ENCODE peak calls at places on chromosomes 13 and 19, in four cellular contexts. F, S, J and U are unnamed samples.

GRCh38 chr13:111317571-111318360 is 2.7 kb upstream of the TEX29 start:
- DNase-seq in F (no peak), S (no peak), J (no peak), U (no peak)

GRCh38 chr19:34577531-34578101 is 96.1 kb downstream of the WTIP start:
- DNase-seq in F (no peak), S (no peak), J (no peak), U (no peak)

GRCh38 chr19:7888145-7888825 is at the start of gene LRRC8E:
- DNase-seq in F (peak), S (no peak), J (no peak), U (peak)

GRCh38 chr13:102870677-102871415 is 25.0 kb downstream of the ERCC5 start:
- DNase-seq in F (peak), S (peak), J (peak), U (peak)

GRCh38 chr19:56403764-56404704 is at the start of gene ZNF583:
- DNase-seq in F (peak), S (peak), J (peak), U (peak)

GRCh38 chr19:40604647-40605200 is 3.6 kb downstream of the LTBP4 start:
- DNase-seq in F (peak), S (no peak), J (no peak), U (peak)

GRCh38 chr19:58372311-58373133 is 8.3 kb downstream of the ZNF837 start:
- DNase-seq in F (no peak), S (no peak), J (no peak), U (no peak)

GRCh38 chr19:11680689-11681302 is 58.0 kb downstream of the ZNF823 start:
- DNase-seq in F (no peak), S (no peak), J (no peak), U (no peak)

GRCh38 chr13:32409561-32410440 is 18.1 kb downstream of the N4BP2L1 start:
- DNase-seq in F (no peak), S (peak), J (no peak), U (no peak)

GRCh38 chr19:16608290-16608704 is 19.7 kb downstream of the MED26 start:
- DNase-seq in F (peak), S (no peak), J (no peak), U (peak)

GRCh38 chr19:31378404-31378803 is 29.2 kb upstream of the TSHZ3 start:
- DNase-seq in F (peak), S (no peak), J (no peak), U (peak)

GRCh38 chr13:39956036-39956435 is 300.6 kb downstream of the COG6 start:
- DNase-seq in F (no peak), S (no peak), J (no peak), U (peak)

GRCh38 chr19:40523322-40524047 is 53.2 kb upstream of the SHKBP1 start:
- DNase-seq in F (peak), S (no peak), J (peak), U (peak)

GRCh38 chr13:59047546-59047945 is 1116.2 kb downstream of the DIAPH3 start:
- DNase-seq in F (no peak), S (no peak), J (no peak), U (peak)

GRCh38 chr19:11420429-11420893 is 1.3 kb upstream of the RGL3 start:
- DNase-seq in F (no peak), S (no peak), J (no peak), U (no peak)

GRCh38 chr19:40139533-40140287 is 49.0 kb upstream of the ZNF780A start:
- DNase-seq in F (peak), S (peak), J (no peak), U (peak)

GRCh38 chr13:27437126-27437525 is 12.7 kb downstream of the GTF3A start:
- DNase-seq in F (no peak), S (no peak), J (no peak), U (no peak)

GRCh38 chr19:29774126-29774525 is 37.7 kb upstream of the CCNE1 start:
- DNase-seq in F (no peak), S (no peak), J (no peak), U (no peak)

GRCh38 chr19:48342841-48343540 is 17.6 kb downstream of the EMP3 start:
- DNase-seq in F (peak), S (no peak), J (no peak), U (peak)

GRCh38 chr19:34733266-34733825 is 697 bp upstream of the ZNF181 start:
- DNase-seq in F (no peak), S (no peak), J (peak), U (no peak)

GRCh38 chr19:47372603-47373002 is 23.5 kb downstream of the DHX34 start:
- DNase-seq in F (no peak), S (no peak), J (no peak), U (no peak)

GRCh38 chr13:90091611-90092010 is 1255.9 kb upstream of the MIR17HG start:
- DNase-seq in F (no peak), S (no peak), J (no peak), U (no peak)

GRCh38 chr19:55134732-55135131 is 14.3 kb downstream of the TNNT1 start:
- DNase-seq in F (no peak), S (no peak), J (no peak), U (no peak)

GRCh38 chr13:44437356-44438233 is 64.0 kb downstream of the SERP2 start:
- DNase-seq in F (peak), S (peak), J (no peak), U (peak)